ENCODE peak calls at places on chromosomes 2 and 18, in five cellular contexts. B is H9; H is endothelial cell; O is CD4-positive, alpha-beta T cell; L is T-cell. V is an unnamed sample.

GRCh38 chr2:158637357-158637756 is 157.8 kb upstream of the DAPL1 start:
- DNase-seq in L (no peak), O (no peak), H (no peak), B (no peak), V (no peak)

GRCh38 chr2:48540237-48540935 is 10.4 kb downstream of the STON1 start:
- DNase-seq in L (no peak), H (no peak), B (peak), O (no peak), V (no peak)

GRCh38 chr18:8367217-8367988 is 241.8 kb upstream of the RAB12 start:
- DNase-seq in L (peak), O (no peak), B (peak), H (peak), V (peak)

GRCh38 chr2:54618646-54619565 is 104.6 kb upstream of the EML6 start:
- DNase-seq in B (no peak), L (no peak), O (no peak), H (no peak), V (no peak)

GRCh38 chr18:49899647-49900330 is 86.5 kb upstream of the ACAA2 start:
- DNase-seq in L (no peak), O (no peak), B (no peak), H (peak), V (no peak)

GRCh38 chr2:45168731-45169338 is 159.6 kb upstream of the SIX2 start:
- DNase-seq in H (peak), O (no peak), B (no peak), L (no peak), V (no peak)

GRCh38 chr2:9964334-9964980 is 13.0 kb downstream of the GRHL1 start:
- DNase-seq in O (no peak), L (no peak), H (no peak), B (no peak), V (no peak)

GRCh38 chr18:361941-362913 is 94.4 kb upstream of the THOC1 start:
- DNase-seq in O (no peak), L (no peak), H (peak), B (peak), V (no peak)

GRCh38 chr18:75074196-75075015 is 134.5 kb downstream of the PTGR3 start:
- DNase-seq in O (no peak), B (no peak), H (no peak), L (no peak), V (no peak)

GRCh38 chr2:108701208-108701607 is 18.1 kb upstream of the RANBP2 start:
- DNase-seq in O (no peak), H (no peak), L (no peak), B (no peak), V (no peak)

GRCh38 chr18:58805482-58806187 is 59.0 kb upstream of the ZNF532 start:
- DNase-seq in H (no peak), O (no peak), L (no peak), B (no peak), V (no peak)

GRCh38 chr2:156473445-156473844 is 37.3 kb downstream of the GPD2 start:
- DNase-seq in B (no peak), L (no peak), O (no peak), H (no peak), V (no peak)

GRCh38 chr2:218168635-218169462 is 2.1 kb upstream of the CXCR1 start:
- DNase-seq in L (peak), H (peak), O (peak), B (peak), V (peak)

GRCh38 chr2:120881981-120882788 is 146.5 kb downstream of the GLI2 start:
- DNase-seq in L (no peak), B (no peak), H (no peak), O (no peak), V (no peak)

V was measured in T-helper 9 cell.